ENCODE peak calls at places on chromosome 12, in nine cellular contexts. D is fibroblast of pulmonary artery, F is foreskin fibroblast, V is MM.1S, C is SK-N-SH, Z is RWPE2, T is bronchial epithelial cell, G is HCT116, N is PC-3. B is an unnamed sample.

GRCh38 chr12:115043079-115043478 is 359.1 kb upstream of the TBX3 start:
- DNase-seq in F (no peak), Z (no peak), T (no peak), D (no peak), C (no peak), N (no peak), V (no peak), G (no peak), B (no peak)

GRCh38 chr12:130401703-130402102 is 64.0 kb downstream of the PIWIL1 start:
- DNase-seq in F (no peak), Z (no peak), N (no peak), D (no peak), V (no peak), C (no peak), G (no peak), T (no peak), B (no peak)

GRCh38 chr12:117518594-117519270 is 157.3 kb upstream of the NOS1 start:
- DNase-seq in V (no peak), N (peak), G (no peak), D (no peak), Z (peak), T (no peak), C (no peak), F (no peak), B (no peak)

GRCh38 chr12:81330480-81330879 is 252.6 kb downstream of the ACSS3 start:
- DNase-seq in N (no peak), V (no peak), D (no peak), T (no peak), G (no peak), F (no peak), Z (no peak), C (no peak), B (no peak)

GRCh38 chr12:106655577-106655976 is 72.8 kb downstream of the RFX4 start:
- DNase-seq in C (no peak), V (no peak), G (no peak), Z (no peak), T (peak), F (no peak), N (no peak), D (no peak), B (no peak)

GRCh38 chr12:94262228-94263010 is 114.0 kb downstream of the PLXNC1 start:
- DNase-seq in V (no peak), F (peak), T (peak), Z (no peak), D (peak), N (peak), G (peak), C (peak), B (peak)

GRCh38 chr12:53147653-53148052 is 32.9 kb upstream of the ZNF740 start:
- DNase-seq in C (no peak), N (no peak), V (no peak), F (no peak), T (no peak), D (no peak), G (no peak), Z (no peak), B (no peak)

GRCh38 chr12:102169922-102170698 is 27.5 kb downstream of the PMCH start:
- DNase-seq in C (peak), N (peak), D (peak), T (peak), Z (no peak), F (peak), V (peak), G (peak), B (peak)

GRCh38 chr12:52278931-52279682 is 4.7 kb downstream of the KRT86 start:
- DNase-seq in C (peak), F (peak), T (peak), Z (no peak), D (peak), V (peak), G (peak), N (peak), B (no peak)

GRCh38 chr12:27975222-27976136 is 2.9 kb upstream of the PTHLH start:
- DNase-seq in C (peak), V (no peak), T (peak), D (peak), F (no peak), N (peak), G (no peak), Z (peak), B (no peak)

GRCh38 chr12:52980773-52981423 is 25.4 kb upstream of the EIF4B start:
- DNase-seq in V (peak), F (peak), Z (peak), T (peak), G (peak), D (peak), C (peak), N (peak), B (no peak)

GRCh38 chr12:107597695-107598410 is 87.7 kb upstream of the PWP1 start:
- DNase-seq in T (no peak), G (no peak), N (no peak), C (no peak), Z (no peak), V (no peak), F (no peak), D (no peak), B (no peak)

GRCh38 chr12:88308825-88309224 is 166.7 kb downstream of the TMTC3 start:
- DNase-seq in N (peak), V (no peak), C (no peak), F (peak), Z (no peak), G (no peak), D (peak), T (peak), B (no peak)

GRCh38 chr12:118144499-118144898 is 8.6 kb downstream of the PEBP1 start:
- DNase-seq in C (no peak), N (no peak), D (no peak), F (no peak), T (no peak), Z (no peak), V (no peak), G (no peak), B (no peak)

GRCh38 chr12:130984183-130985058 is 30.7 kb downstream of the ADGRD1 start:
- DNase-seq in V (no peak), F (no peak), T (no peak), D (no peak), N (no peak), G (no peak), Z (no peak), C (no peak), B (no peak)

GRCh38 chr12:16347391-16348298 is at the start of gene MGST1:
- DNase-seq in T (peak), Z (peak), D (peak), G (peak), V (peak), C (peak), F (peak), N (peak), B (peak)

GRCh38 chr12:52232233-52232915 is 669 bp upstream of the KRT7 start:
- DNase-seq in N (no peak), D (no peak), T (no peak), Z (peak), V (no peak), G (no peak), F (no peak), C (peak), B (no peak)

GRCh38 chr12:69810870-69811498 is 14.0 kb upstream of the MYRFL start:
- DNase-seq in V (no peak), C (no peak), D (no peak), Z (no peak), F (no peak), G (no peak), T (peak), N (peak), B (no peak)

GRCh38 chr12:109124878-109125648 is 8.7 kb downstream of the ACACB start:
- DNase-seq in N (no peak), G (no peak), C (no peak), F (no peak), T (no peak), V (no peak), D (no peak), Z (no peak), B (no peak)

GRCh38 chr12:118922405-118922804 is 58.9 kb upstream of the SRRM4 start:
- DNase-seq in N (no peak), F (no peak), Z (no peak), C (no peak), V (no peak), G (no peak), D (no peak), T (no peak), B (no peak)

GRCh38 chr12:26119391-26119981 is 5.4 kb downstream of the BHLHE41 start:
- DNase-seq in D (peak), V (peak), N (peak), F (peak), C (peak), Z (no peak), T (peak), G (peak), B (no peak)

GRCh38 chr12:9674226-9674590 is 4.7 kb downstream of the CLEC2D start:
- DNase-seq in T (no peak), Z (no peak), V (no peak), F (no peak), G (no peak), C (no peak), D (no peak), N (no peak), B (no peak)

GRCh38 chr12:48002773-48003218 is 1.5 kb downstream of the COL2A1 start:
- DNase-seq in V (no peak), N (peak), T (peak), D (peak), F (peak), C (peak), Z (no peak), G (no peak), B (no peak)

GRCh38 chr12:68331500-68331868 is 678 bp downstream of the MDM1 start:
- DNase-seq in T (no peak), V (peak), Z (no peak), C (no peak), F (no peak), D (no peak), N (peak), G (no peak), B (no peak)

GRCh38 chr12:126385785-126386184 is 1320.5 kb downstream of the AACS start:
- DNase-seq in F (peak), T (no peak), N (peak), Z (no peak), V (no peak), G (no peak), D (peak), C (no peak), B (no peak)

GRCh38 chr12:108414021-108414420 is 74.9 kb upstream of the CMKLR1 start:
- DNase-seq in F (no peak), T (peak), C (no peak), V (no peak), N (peak), Z (no peak), D (no peak), G (no peak), B (no peak)

GRCh38 chr12:130070017-130070653 is 92.1 kb upstream of the FZD10 start:
- DNase-seq in D (no peak), G (no peak), V (no peak), N (no peak), Z (no peak), T (no peak), C (peak), F (no peak), B (no peak)

GRCh38 chr12:123519151-123520001 is 14.1 kb downstream of the RILPL1 start:
- DNase-seq in F (peak), G (no peak), T (peak), C (no peak), Z (peak), N (no peak), D (peak), V (no peak), B (peak)

GRCh38 chr12:122855071-122855829 is 20.0 kb downstream of the HIP1R start:
- DNase-seq in V (no peak), T (no peak), N (no peak), F (no peak), Z (no peak), G (no peak), D (no peak), C (peak), B (no peak)

GRCh38 chr12:43884683-43885410 is 49.0 kb downstream of the TMEM117 start:
- DNase-seq in C (no peak), N (no peak), F (no peak), T (peak), V (no peak), Z (no peak), D (no peak), G (no peak), B (no peak)

GRCh38 chr12:131346578-131347344 is 364.1 kb upstream of the SFSWAP start:
- DNase-seq in D (no peak), G (no peak), V (no peak), C (no peak), F (no peak), T (no peak), N (no peak), Z (no peak), B (no peak)

DNA sequence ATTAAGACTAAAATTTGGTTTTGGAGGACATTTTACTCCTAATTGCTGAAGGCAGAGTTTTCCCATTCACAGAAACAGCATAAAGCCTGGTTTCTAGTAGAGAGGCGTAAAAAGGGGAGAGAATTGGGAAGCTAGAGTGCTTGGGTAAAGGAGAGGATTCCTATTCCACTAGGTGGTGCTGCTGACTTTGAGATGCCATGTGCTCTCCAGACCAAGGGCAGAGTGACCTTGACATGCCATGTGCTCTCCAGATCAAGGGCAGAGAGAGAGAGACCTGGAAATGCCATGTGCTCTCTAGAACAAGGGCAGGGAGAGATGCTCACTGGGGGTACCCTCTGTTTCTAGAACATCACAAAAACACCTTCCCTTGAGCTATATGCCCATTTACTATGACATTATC is 176.2 kb upstream of the PDZRN4 start:
- DNase-seq in C (no peak), T (no peak), F (no peak), V (peak), N (no peak), D (no peak), G (no peak), Z (no peak), B (no peak)
- TF ChIP-seq CTCF in C (no peak), T (peak), F (no peak), V (peak), N (no peak), D (no peak), G (peak), Z (no peak), B (peak)

DNA sequence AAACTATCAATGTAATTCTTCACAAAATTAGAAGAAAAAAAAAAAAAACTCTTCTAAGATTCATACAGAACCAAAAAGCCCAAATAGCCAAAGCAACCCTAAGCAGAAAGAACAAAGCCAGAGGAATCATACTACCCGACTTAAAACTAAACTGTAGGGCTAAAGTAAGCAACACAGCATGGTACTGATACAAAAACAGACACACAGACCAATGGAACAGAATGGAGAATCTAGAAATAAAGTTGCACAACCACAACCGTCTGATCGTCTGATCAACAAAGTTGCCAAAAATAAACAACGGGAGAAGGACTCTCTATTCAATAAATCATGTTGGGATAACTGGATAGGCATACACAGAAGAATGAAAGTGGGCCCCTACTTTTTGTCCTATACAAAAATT is 16.9 kb downstream of the CDK17 start:
- DNase-seq in T (no peak), G (no peak), F (no peak), Z (no peak), C (no peak), V (no peak), D (no peak), N (no peak), B (no peak)
- H3K4me3 ChIP-seq in T (no peak), G (no peak), F (no peak), Z (no peak), C (no peak), V (no peak), D (no peak), N (no peak), B (no peak)

GRCh38 chr12:128675576-128675975 is 148.2 kb downstream of the SLC15A4 start:
- DNase-seq in F (no peak), D (no peak), Z (no peak), T (no peak), G (no peak), C (no peak), V (no peak), N (no peak), B (no peak)

GRCh38 chr12:128672428-128672827 is 151.3 kb downstream of the SLC15A4 start:
- DNase-seq in V (no peak), T (no peak), N (no peak), F (no peak), Z (no peak), G (no peak), D (no peak), C (no peak), B (no peak)

DNA sequence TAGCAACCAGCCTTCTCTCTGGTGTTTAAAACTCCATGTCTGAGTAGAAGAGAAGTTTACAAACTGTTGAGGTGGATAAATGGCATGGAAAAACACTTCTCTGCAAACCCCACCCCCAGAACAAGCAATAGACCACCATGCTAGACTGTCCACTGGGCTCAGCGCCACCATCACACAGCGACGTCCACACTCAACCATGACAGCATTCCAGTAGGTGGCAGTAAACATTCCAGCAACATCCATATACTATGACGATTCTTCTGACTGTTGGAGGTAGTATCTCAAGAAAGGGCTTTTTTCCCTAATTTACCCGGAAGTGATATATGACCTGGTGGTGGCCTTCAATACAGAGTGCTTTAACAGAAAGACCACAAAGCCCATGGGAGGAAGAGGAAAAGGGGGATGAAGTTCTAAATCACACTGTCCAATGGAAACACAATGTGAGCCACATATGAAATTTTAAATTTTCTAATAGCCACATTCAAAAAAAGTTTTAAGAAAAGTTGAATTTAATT is 152.2 kb downstream of the SLC15A4 start:
- DNase-seq in C (no peak), T (no peak), N (peak), F (no peak), V (no peak), D (no peak), G (no peak), Z (no peak), B (no peak)
- TF ChIP-seq CTCF in C (no peak), T (no peak), N (peak), F (no peak), V (no peak), D (no peak), G (no peak), Z (no peak), B (no peak)

DNA sequence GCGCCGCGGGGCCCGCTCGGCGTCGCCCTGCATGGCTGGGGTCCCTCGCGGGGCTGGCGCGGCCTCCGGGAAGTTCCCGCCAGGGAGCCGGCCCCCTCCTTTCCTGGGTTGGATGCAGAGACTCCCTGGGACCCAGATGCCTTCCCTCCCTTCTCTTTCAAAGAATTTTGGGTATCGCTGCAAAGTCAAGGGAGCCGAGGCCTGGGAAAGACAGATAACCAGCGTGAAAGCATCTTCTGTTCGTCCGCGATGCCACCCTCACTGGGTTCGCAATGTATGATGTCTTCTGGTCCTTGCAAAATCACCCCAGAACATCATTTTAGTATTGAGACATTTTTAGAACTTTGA is 436 bp downstream of the IRAK3 start:
- DNase-seq in Z (no peak), T (no peak), C (no peak), N (no peak), V (no peak), G (no peak), D (peak), F (peak), B (no peak)
- H3K4me3 ChIP-seq in Z (peak), T (peak), C (no peak), N (no peak), V (no peak), G (no peak), D (peak), F (peak), B (peak)

GRCh38 chr12:3342051-3342450 is 149.0 kb upstream of the PRMT8 start:
- DNase-seq in D (peak), C (peak), N (peak), F (peak), V (no peak), G (no peak), Z (no peak), T (peak), B (peak)
- TF ChIP-seq CTCF in D (peak), C (peak), N (peak), F (peak), V (peak), G (peak), Z (peak), T (peak), B (peak)

GRCh38 chr12:112125250-112125999 is at the start of gene TRAFD1:
- DNase-seq in G (peak), N (peak), T (peak), C (peak), D (peak), V (peak), Z (peak), F (peak), B (peak)

GRCh38 chr12:112126000-112126431 is 656 bp downstream of the TRAFD1 start:
- DNase-seq in G (no peak), F (no peak), D (no peak), C (peak), N (no peak), Z (no peak), T (no peak), V (no peak), B (no peak)

GRCh38 chr12:112122823-112123690 is 2.3 kb upstream of the TRAFD1 start:
- DNase-seq in D (peak), N (no peak), V (no peak), C (no peak), T (no peak), Z (no peak), F (peak), G (no peak), B (no peak)

GRCh38 chr12:112124918-112125249 is 476 bp upstream of the TRAFD1 start:
- DNase-seq in Z (no peak), V (no peak), T (no peak), D (no peak), G (no peak), C (no peak), F (no peak), N (no peak), B (no peak)

GRCh38 chr12:112121780-112122565 is 3.4 kb upstream of the TRAFD1 start:
- DNase-seq in V (no peak), N (peak), C (no peak), T (peak), Z (peak), F (peak), G (peak), D (peak), B (no peak)
- H3K4me3 ChIP-seq in V (no peak), N (peak), C (no peak), T (no peak), Z (no peak), F (no peak), G (no peak), D (no peak), B (no peak)

GRCh38 chr12:112111931-112112330 is 3.3 kb upstream of the NAA25 start:
- DNase-seq in T (no peak), V (no peak), N (peak), C (no peak), F (no peak), Z (no peak), D (no peak), G (no peak), B (no peak)
- TF ChIP-seq CTCF in T (peak), V (no peak), N (peak), C (no peak), F (no peak), Z (no peak), D (no peak), G (no peak), B (no peak)

GRCh38 chr12:113561381-113561780 is 89.7 kb upstream of the LHX5 start:
- DNase-seq in T (no peak), Z (no peak), D (no peak), V (no peak), N (no peak), G (no peak), F (no peak), C (no peak), B (no peak)
- H3K4me3 ChIP-seq in T (no peak), Z (no peak), D (no peak), V (no peak), N (no peak), G (no peak), F (no peak), C (no peak), B (no peak)